ENCODE peak calls at places on chromosomes 2 and 18, in five cellular contexts. F is naive thymus-derived CD4-positive, alpha-beta T cell; E is stomach; G is CD4-positive, CD25-positive, alpha-beta regulatory T cell; C is brain microvascular endothelial cell. Y is an unnamed sample.

GRCh38 chr2:85187069-85187468 is 53.9 kb downstream of the TCF7L1 start:
- DNase-seq in F (no peak), E (no peak), G (no peak), C (no peak), Y (no peak)

GRCh38 chr2:195766691-195767090 is 109.7 kb downstream of the SLC39A10 start:
- DNase-seq in F (no peak), E (no peak), G (no peak), C (no peak), Y (no peak)

GRCh38 chr2:173612354-173612753 is 257.7 kb downstream of the CDCA7 start:
- DNase-seq in F (no peak), E (no peak), G (no peak), C (no peak), Y (no peak)

GRCh38 chr18:46322411-46322891 is 218.3 kb downstream of the HAUS1 start:
- DNase-seq in F (no peak), E (no peak), G (no peak), C (no peak), Y (no peak)

GRCh38 chr2:15674637-15675455 is 83.2 kb downstream of the DDX1 start:
- DNase-seq in F (no peak), E (peak; percentile 36), G (no peak), C (peak; percentile 59), Y (no peak)

GRCh38 chr2:122062506-122062905 is 307.1 kb downstream of the TSN start:
- DNase-seq in F (no peak), E (no peak), G (no peak), C (no peak), Y (no peak)

GRCh38 chr2:219362524-219363164 is 25.1 kb downstream of the DNPEP start:
- DNase-seq in F (no peak), E (no peak), G (no peak), C (peak; percentile 90), Y (no peak)

GRCh38 chr2:5560981-5561380 is 131.2 kb upstream of the SOX11 start:
- DNase-seq in F (no peak), E (no peak), G (no peak), C (peak; percentile 88), Y (no peak)

GRCh38 chr2:156505696-156506095 is 69.5 kb downstream of the GPD2 start:
- DNase-seq in F (no peak), E (no peak), G (no peak), C (no peak), Y (no peak)

GRCh38 chr2:231922945-231923344 is 3.3 kb downstream of the NPPC start:
- DNase-seq in F (no peak), E (no peak), G (no peak), C (no peak), Y (no peak)

GRCh38 chr2:198066597-198066996 is 262.2 kb downstream of the PLCL1 start:
- DNase-seq in F (no peak), E (no peak), G (no peak), C (no peak), Y (no peak)

GRCh38 chr2:185757356-185757755 is 18.8 kb downstream of the FSIP2 start:
- DNase-seq in F (no peak), E (no peak), G (no peak), C (peak; percentile 12), Y (no peak)

GRCh38 chr2:174038472-174038871 is 73.3 kb upstream of the SP3 start:
- DNase-seq in F (no peak), E (no peak), G (no peak), C (no peak), Y (no peak)

GRCh38 chr2:138059967-138060635 is 95.8 kb downstream of the HNMT start:
- DNase-seq in F (no peak), E (peak; percentile 56), G (no peak), C (peak; percentile 95), Y (no peak)

DNA sequence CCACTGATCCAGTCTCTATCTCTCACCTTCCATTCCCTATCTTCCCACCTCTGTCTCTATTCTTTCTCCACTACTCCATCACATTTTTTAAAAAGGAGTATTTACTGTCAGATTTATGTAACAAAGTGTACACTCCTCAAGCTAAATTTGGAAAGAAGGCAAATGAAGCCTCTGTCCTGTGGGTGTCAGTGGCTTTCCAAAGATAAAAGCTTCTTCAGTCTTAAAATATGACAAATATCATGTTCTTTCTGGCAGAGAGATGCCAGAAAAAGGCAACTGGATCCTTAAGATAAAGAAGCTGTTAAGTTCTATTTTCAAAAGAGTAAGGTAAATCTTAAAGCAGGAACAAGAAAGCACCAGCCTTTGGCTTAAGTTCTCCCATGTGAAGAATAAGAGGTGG is 7.1 kb downstream of the DUSP11 start:
- DNase-seq in F (no peak), E (no peak), G (no peak), C (no peak), Y (no peak)
- H3K36me3 ChIP-seq in F (peaks cover 25% of the 10 kb centered on the region), E (peaks cover 98% of the 10 kb centered on the region), G (peaks cover 80% of the 10 kb centered on the region), C (peaks cover 53% of the 10 kb centered on the region), Y (peaks cover 50% of the 10 kb centered on the region)

DNA sequence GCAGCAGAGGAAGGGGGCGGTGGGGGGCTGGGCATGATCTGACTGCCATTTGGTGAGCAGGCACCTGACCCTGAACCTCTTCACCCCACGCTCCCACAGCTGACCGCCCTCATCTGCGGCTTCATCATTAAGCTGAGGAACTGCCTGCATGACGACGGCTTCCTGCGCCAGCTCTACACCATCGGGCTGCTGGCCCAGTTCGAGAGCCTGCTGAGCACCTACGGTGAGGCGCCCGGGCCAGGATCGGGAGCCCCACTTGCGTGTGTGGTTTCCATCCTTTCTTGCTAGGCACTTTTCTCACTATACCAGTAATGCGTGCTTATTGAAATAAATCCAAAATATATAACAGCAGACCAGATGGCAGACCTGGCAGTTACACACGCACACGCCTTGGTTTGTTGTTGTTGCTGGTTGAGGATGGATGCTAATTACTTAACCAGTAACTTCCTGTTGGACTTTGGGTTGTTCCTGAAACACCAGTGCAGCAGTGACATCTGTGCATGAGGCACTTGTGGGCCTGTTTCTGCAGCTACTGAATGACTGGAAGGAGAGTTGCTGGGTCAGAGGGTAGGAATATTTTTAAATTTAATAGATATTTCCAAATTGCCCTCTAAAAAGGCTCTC is 43.7 kb downstream of the COA5 start:
- DNase-seq in F (no peak), E (no peak), G (no peak), C (no peak), Y (no peak)
- H3K36me3 ChIP-seq in F (peaks cover 20% of the 10 kb centered on the region), E (peaks cover 85% of the 10 kb centered on the region), G (peaks cover 99% of the 10 kb centered on the region), C (peaks cover 5% of the 10 kb centered on the region), Y (peaks cover 27% of the 10 kb centered on the region)

DNA sequence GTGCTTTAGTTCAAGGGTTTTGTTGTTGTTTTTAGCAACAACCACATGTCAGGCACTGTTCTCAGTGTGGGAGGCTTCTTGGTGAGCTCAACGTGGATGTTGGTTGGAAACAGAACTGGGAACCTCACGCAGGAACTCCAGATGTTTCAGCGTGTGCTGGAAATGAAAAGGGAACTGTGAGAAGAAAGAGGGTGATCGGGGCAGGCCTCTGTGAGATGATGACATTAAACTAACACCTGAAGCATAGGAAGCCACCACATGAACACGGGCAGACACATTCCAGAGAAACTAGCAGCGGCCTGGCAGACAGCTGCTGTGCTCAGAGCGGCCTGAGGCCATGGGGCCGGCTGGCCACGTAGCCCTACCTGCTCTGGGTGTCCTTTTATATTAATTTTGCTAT is 66.4 kb downstream of the COA5 start:
- DNase-seq in F (no peak), E (no peak), G (no peak), C (no peak), Y (no peak)
- H3K36me3 ChIP-seq in F (peaks cover 24% of the 10 kb centered on the region), E (peaks cover 84% of the 10 kb centered on the region), G (peaks cover 88% of the 10 kb centered on the region), C (peaks cover 6% of the 10 kb centered on the region), Y (peaks cover 23% of the 10 kb centered on the region)

DNA sequence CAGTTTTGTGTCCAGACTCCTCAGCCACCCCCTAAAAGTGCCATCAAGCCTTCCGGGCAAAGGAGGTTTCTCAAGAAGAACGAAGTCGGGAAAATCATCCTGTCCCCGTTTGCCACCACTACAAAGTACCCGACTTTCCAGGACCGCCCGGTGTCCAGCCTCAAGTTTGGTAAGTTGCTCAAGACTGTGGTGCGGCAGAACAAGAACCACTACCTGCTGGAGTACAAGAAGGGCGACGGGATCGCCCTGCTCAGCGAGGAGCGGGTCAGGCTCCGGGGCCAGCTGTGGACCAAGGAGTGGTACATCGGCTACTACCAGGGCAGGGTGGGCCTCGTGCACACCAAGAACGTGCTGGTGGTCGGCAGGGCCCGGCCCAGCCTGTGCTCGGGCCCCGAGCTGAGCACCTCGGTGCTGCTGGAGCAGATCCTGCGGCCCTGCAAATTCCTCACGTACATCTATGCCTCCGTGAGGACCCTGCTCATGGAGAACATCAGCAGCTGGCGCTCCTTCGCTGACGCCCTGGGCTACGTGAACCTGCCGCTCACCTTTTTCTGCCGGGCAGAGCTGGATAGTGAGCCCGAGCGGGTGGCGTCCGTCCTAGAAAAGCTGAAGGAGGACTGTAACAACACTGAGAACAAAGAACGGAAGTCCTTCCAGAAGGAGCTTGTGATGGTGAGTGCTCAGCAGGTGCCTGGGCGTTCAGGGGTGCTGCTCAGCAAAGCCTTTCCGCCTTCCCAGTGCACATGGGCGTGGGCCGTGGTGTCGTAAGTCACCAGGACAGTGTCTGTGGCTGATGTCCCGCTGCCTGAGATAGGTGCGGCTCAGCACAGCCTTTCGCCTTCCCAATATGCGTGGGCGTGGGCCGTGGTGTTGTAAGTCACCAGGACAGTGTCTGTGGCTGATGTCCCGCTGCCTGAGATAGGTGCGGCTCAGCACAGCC is 91.0 kb downstream of the SH3BP4 start:
- DNase-seq in F (no peak), E (no peak), G (no peak), C (no peak), Y (no peak)
- H3K36me3 ChIP-seq in F (no peaks in the 10 kb centered on the region), E (peaks cover 52% of the 10 kb centered on the region), G (no peaks in the 10 kb centered on the region), C (peaks cover 50% of the 10 kb centered on the region), Y (peaks cover 39% of the 10 kb centered on the region)

DNA sequence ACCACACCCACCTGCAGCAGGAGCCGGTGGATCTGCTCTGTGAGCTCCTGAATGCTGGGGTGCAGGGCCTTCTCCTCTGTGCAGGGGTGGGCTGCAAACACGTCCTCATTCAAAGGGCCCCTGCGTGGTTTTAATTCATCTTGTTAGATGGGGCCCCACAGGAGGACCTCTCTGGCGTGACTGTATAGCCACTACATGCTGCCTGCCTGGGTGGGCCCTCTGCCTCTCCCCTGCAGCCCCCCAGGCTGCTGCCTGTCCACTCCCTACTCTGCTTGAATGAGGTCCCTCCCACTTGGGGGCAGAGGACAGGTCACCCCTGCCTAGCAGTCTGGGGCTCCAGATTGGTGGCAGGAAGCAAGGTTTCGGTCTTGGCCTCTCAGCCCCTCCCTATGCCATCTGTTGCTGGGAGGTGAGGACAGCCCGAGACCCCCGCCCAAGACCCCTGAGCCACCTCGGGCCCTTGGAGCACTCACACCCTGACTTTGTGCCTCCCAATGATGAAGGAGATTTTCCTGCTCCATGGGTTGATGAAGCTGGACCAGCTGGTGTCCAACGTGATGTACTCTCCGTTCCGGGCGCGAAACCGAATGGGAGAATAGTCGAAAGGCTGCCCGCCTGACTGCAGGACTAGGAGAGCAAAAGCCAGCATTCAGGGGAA is 22.0 kb upstream of the HES6 start:
- DNase-seq in F (no peak), E (no peak), G (no peak), C (no peak), Y (no peak)
- H3K36me3 ChIP-seq in F (no peaks in the 10 kb centered on the region), E (peaks cover 92% of the 10 kb centered on the region), G (peaks cover 13% of the 10 kb centered on the region), C (no peaks in the 10 kb centered on the region), Y (peaks cover 3% of the 10 kb centered on the region)

GRCh38 chr2:47803363-47803762 is 20.4 kb downstream of the MSH6 start:
- DNase-seq in F (no peak), E (no peak), G (no peak), C (no peak), Y (no peak)
- H3K36me3 ChIP-seq in F (peaks cover 48% of the 10 kb centered on the region), E (peaks cover 100% of the 10 kb centered on the region), G (peaks cover 92% of the 10 kb centered on the region), C (peaks cover 70% of the 10 kb centered on the region), Y (peaks cover 97% of the 10 kb centered on the region)

GRCh38 chr18:76441002-76441667 is 53.9 kb downstream of the ZNF516 start:
- DNase-seq in F (no peak), E (no peak), G (no peak), C (no peak), Y (no peak)
- H3K36me3 ChIP-seq in F (no peaks in the 10 kb centered on the region), E (peaks cover 46% of the 10 kb centered on the region), G (no peaks in the 10 kb centered on the region), C (peaks cover 18% of the 10 kb centered on the region), Y (peaks cover 43% of the 10 kb centered on the region)

Y was measured in HAP-1.